ENCODE peak calls at places on chromosomes 5 and 9, in eight cellular contexts. N, H, G, D, E, W, A and Q are unnamed samples.

GRCh38 chr9:27059907-27060306 is 49.1 kb upstream of the TEK start:
- DNase-seq in N (no peak), H (no peak), G (no peak), D (no peak), E (no peak), W (no peak), A (no peak), Q (no peak)

GRCh38 chr9:76365028-76365427 is 29.2 kb downstream of the RFK start:
- DNase-seq in N (no peak), H (no peak), G (peak), D (no peak), E (peak), W (no peak), A (peak), Q (no peak)

GRCh38 chr9:121707477-121708424 is 56.3 kb downstream of the DAB2IP start:
- DNase-seq in N (peak), H (no peak), G (no peak), D (no peak), E (no peak), W (peak), A (no peak), Q (peak)

GRCh38 chr9:88748566-88749238 is 213.7 kb downstream of the NXNL2 start:
- DNase-seq in N (no peak), H (no peak), G (no peak), D (no peak), E (peak), W (no peak), A (no peak), Q (no peak)

GRCh38 chr5:66306844-66307315 is 162.8 kb downstream of the SREK1 start:
- DNase-seq in N (no peak), H (no peak), G (no peak), D (no peak), E (no peak), W (no peak), A (peak), Q (no peak)

GRCh38 chr5:113232667-113233066 is 202.1 kb downstream of the TSSK1B start:
- DNase-seq in N (no peak), H (no peak), G (no peak), D (no peak), E (no peak), W (no peak), A (no peak), Q (no peak)

GRCh38 chr9:100674419-100675122 is 96.7 kb downstream of the CAVIN4 start:
- DNase-seq in N (no peak), H (no peak), G (no peak), D (no peak), E (no peak), W (no peak), A (no peak), Q (no peak)

GRCh38 chr9:11338130-11338529 is 725.3 kb upstream of the PTPRD start:
- DNase-seq in N (no peak), H (no peak), G (no peak), D (no peak), E (no peak), W (peak), A (no peak), Q (no peak)

GRCh38 chr5:99030871-99031440 is 102.1 kb upstream of the CHD1 start:
- DNase-seq in N (no peak), H (no peak), G (no peak), D (no peak), E (no peak), W (no peak), A (no peak), Q (no peak)

GRCh38 chr5:137923856-137924255 is 34.6 kb downstream of the PKD2L2 start:
- DNase-seq in N (no peak), H (no peak), G (no peak), D (no peak), E (peak), W (no peak), A (no peak), Q (no peak)

GRCh38 chr5:128487041-128487440 is 51.0 kb downstream of the FBN2 start:
- DNase-seq in N (no peak), H (no peak), G (no peak), D (no peak), E (no peak), W (no peak), A (no peak), Q (no peak)

GRCh38 chr5:168360521-168361285 is 69.3 kb downstream of the WWC1 start:
- DNase-seq in N (no peak), H (no peak), G (no peak), D (no peak), E (no peak), W (no peak), A (no peak), Q (no peak)

GRCh38 chr5:135019314-135019713 is 14.7 kb downstream of the PITX1 start:
- DNase-seq in N (no peak), H (no peak), G (no peak), D (no peak), E (no peak), W (no peak), A (no peak), Q (no peak)

GRCh38 chr5:1004598-1005361 is 3.8 kb upstream of the NKD2 start:
- DNase-seq in N (peak), H (no peak), G (peak), D (peak), E (peak), W (no peak), A (peak), Q (no peak)

GRCh38 chr9:131082774-131083512 is 13.4 kb upstream of the AIF1L start:
- DNase-seq in N (no peak), H (no peak), G (no peak), D (no peak), E (no peak), W (no peak), A (no peak), Q (no peak)

GRCh38 chr9:70519912-70520724 is 105.7 kb upstream of the KLF9 start:
- DNase-seq in N (no peak), H (no peak), G (no peak), D (no peak), E (no peak), W (peak), A (no peak), Q (no peak)

GRCh38 chr9:106970976-106971457 is 108.1 kb downstream of the ZNF462 start:
- DNase-seq in N (no peak), H (no peak), G (no peak), D (no peak), E (no peak), W (no peak), A (no peak), Q (no peak)

GRCh38 chr9:36407122-36407723 is 7.2 kb upstream of the RNF38 start:
- DNase-seq in N (peak), H (peak), G (peak), D (peak), E (peak), W (peak), A (no peak), Q (peak)

GRCh38 chr9:113929634-113930092 is 53.6 kb downstream of the ZNF618 start:
- DNase-seq in N (no peak), H (no peak), G (no peak), D (no peak), E (peak), W (no peak), A (peak), Q (no peak)

GRCh38 chr5:179322071-179323025 is 22.9 kb downstream of the ADAMTS2 start:
- DNase-seq in N (no peak), H (no peak), G (no peak), D (no peak), E (no peak), W (no peak), A (no peak), Q (no peak)

GRCh38 chr5:52356311-52356918 is 431.3 kb upstream of the ITGA1 start:
- DNase-seq in N (no peak), H (no peak), G (no peak), D (no peak), E (no peak), W (peak), A (peak), Q (no peak)

GRCh38 chr9:1198085-1198484 is 147.9 kb downstream of the DMRT2 start:
- DNase-seq in N (no peak), H (no peak), G (no peak), D (no peak), E (no peak), W (no peak), A (no peak), Q (no peak)

GRCh38 chr5:146001544-146002185 is 65.3 kb downstream of the SH3RF2 start:
- DNase-seq in N (no peak), H (no peak), G (no peak), D (no peak), E (no peak), W (no peak), A (no peak), Q (no peak)

GRCh38 chr9:2824564-2824963 is 19.3 kb downstream of the PUM3 start:
- DNase-seq in N (no peak), H (no peak), G (no peak), D (no peak), E (no peak), W (no peak), A (no peak), Q (no peak)